ENCODE peak calls at places on chromosomes 13 and 19, in seven cellular contexts. Y is T-helper 2 cell; V is NCI-H524; G is activated CD4-positive, alpha-beta T cell treated with anti-CD3 and anti-CD28 coated beads, Interleukin-2, amount 50 U/mL, for 48 hours; K is GOT3; N is stimulated activated CD8-positive, alpha-beta memory T cell treated with anti-CD3 and anti-CD28 coated beads, Interleukin-2, amount 100 ng/mL, for 1 hour; T is activated naive CD8-positive, alpha-beta T cell treated with anti-CD3 and anti-CD28 coated beads for 36 hours. I is an unnamed sample.
A peak's percentile ranks its signal among the peaks of the same experiment; 100 is the strongest.

GRCh38 chr13:28532226-28533048 is 37.5 kb upstream of the FLT1 start:
- DNase-seq in Y (peak; percentile 18), V (peak; percentile 40), G (peak; percentile 22), K (no peak), N (no peak), T (no peak), I (no peak)

GRCh38 chr19:18846862-18847515 is 15.2 kb downstream of the UPF1 start:
- DNase-seq in Y (peak; percentile 70), V (peak; percentile 77), G (peak; percentile 76), K (peak; percentile 27), N (peak; percentile 51), T (peak; percentile 66), I (peak; percentile 60)

GRCh38 chr13:99150575-99151370 is 49.9 kb upstream of the UBAC2 start:
- DNase-seq in Y (no peak), V (no peak), G (no peak), K (no peak), N (no peak), T (no peak), I (no peak)

GRCh38 chr19:47446534-47447469 is 24.9 kb downstream of the SLC8A2 start:
- DNase-seq in Y (no peak), V (no peak), G (peak; percentile 55), K (no peak), N (no peak), T (peak; percentile 35), I (no peak)

GRCh38 chr19:46350758-46351159 is 3.9 kb downstream of the PPP5C start:
- DNase-seq in Y (peak; percentile 50), V (no peak), G (peak; percentile 57), K (no peak), N (no peak), T (peak; percentile 30), I (no peak)

GRCh38 chr13:79477968-79478367 is 3.0 kb upstream of the NDFIP2 start:
- DNase-seq in Y (no peak), V (no peak), G (no peak), K (no peak), N (no peak), T (no peak), I (no peak)

GRCh38 chr19:2038284-2039081 is 12.6 kb downstream of the MKNK2 start:
- DNase-seq in Y (no peak), V (no peak), G (no peak), K (no peak), N (no peak), T (no peak), I (no peak)

GRCh38 chr19:15184776-15185175 is 16.0 kb downstream of the NOTCH3 start:
- DNase-seq in Y (no peak), V (no peak), G (no peak), K (no peak), N (no peak), T (no peak), I (no peak)

GRCh38 chr19:14473915-14474578 is 1.1 kb downstream of the PTGER1 start:
- DNase-seq in Y (no peak), V (peak; percentile 26), G (no peak), K (no peak), N (no peak), T (no peak), I (no peak)

GRCh38 chr13:106649495-106649894 is 81.6 kb upstream of the ARGLU1 start:
- DNase-seq in Y (peak; percentile 0), V (no peak), G (no peak), K (no peak), N (no peak), T (no peak), I (no peak)

GRCh38 chr19:41426952-41427646 is at the start of gene B3GNT8:
- DNase-seq in Y (peak; percentile 61), V (no peak), G (peak; percentile 61), K (no peak), N (no peak), T (peak; percentile 63), I (no peak)

GRCh38 chr13:30111810-30112209 is 195.5 kb downstream of the KATNAL1 start:
- DNase-seq in Y (peak; percentile 35), V (peak; percentile 54), G (no peak), K (no peak), N (no peak), T (peak; percentile 19), I (no peak)

GRCh38 chr19:19528721-19529490 is at the start of gene YJEFN3:
- DNase-seq in Y (no peak), V (no peak), G (no peak), K (no peak), N (no peak), T (no peak), I (peak; percentile 11)

GRCh38 chr19:28727133-28727834 is 485.7 kb downstream of the UQCRFS1 start:
- DNase-seq in Y (peak; percentile 63), V (no peak), G (peak; percentile 68), K (no peak), N (no peak), T (no peak), I (no peak)

GRCh38 chr13:95027638-95028037 is 273.6 kb downstream of the ABCC4 start:
- DNase-seq in Y (no peak), V (no peak), G (no peak), K (no peak), N (no peak), T (no peak), I (no peak)

GRCh38 chr13:90868321-90868920 is 479.1 kb upstream of the MIR17HG start:
- DNase-seq in Y (no peak), V (peak; percentile 24), G (peak; percentile 12), K (no peak), N (no peak), T (no peak), I (no peak)

GRCh38 chr19:33264881-33265445 is 37.4 kb downstream of the CEBPA start:
- DNase-seq in Y (no peak), V (no peak), G (no peak), K (no peak), N (no peak), T (no peak), I (no peak)

GRCh38 chr13:114259974-114260373 is 21.4 kb upstream of the UPF3A start:
- DNase-seq in Y (no peak), V (no peak), G (no peak), K (no peak), N (no peak), T (no peak), I (no peak)

GRCh38 chr13:54637377-54637776 is 1608.8 kb downstream of the OLFM4 start:
- DNase-seq in Y (no peak), V (no peak), G (no peak), K (no peak), N (no peak), T (no peak), I (no peak)

GRCh38 chr13:105343134-105343806 is 1192.2 kb downstream of the EFNB2 start:
- DNase-seq in Y (no peak), V (no peak), G (no peak), K (no peak), N (no peak), T (no peak), I (no peak)

GRCh38 chr13:99027260-99027659 is 49.4 kb upstream of the DOCK9 start:
- DNase-seq in Y (peak; percentile 77), V (no peak), G (peak; percentile 53), K (no peak), N (no peak), T (no peak), I (no peak)

GRCh38 chr13:48448963-48449614 is 36.2 kb upstream of the LPAR6 start:
- DNase-seq in Y (peak; percentile 55), V (no peak), G (no peak), K (no peak), N (no peak), T (no peak), I (no peak)

GRCh38 chr19:35828694-35829301 is 16.2 kb upstream of the PRODH2 start:
- DNase-seq in Y (peak; percentile 55), V (no peak), G (peak; percentile 64), K (peak; percentile 10), N (peak; percentile 9), T (peak; percentile 59), I (no peak)

GRCh38 chr13:64850017-64850416 is 2380.1 kb downstream of the PCDH9 start:
- DNase-seq in Y (no peak), V (no peak), G (no peak), K (no peak), N (no peak), T (no peak), I (no peak)

GRCh38 chr13:27599845-27600553 is 20.3 kb downstream of the LNX2 start:
- DNase-seq in Y (peak; percentile 64), V (no peak), G (no peak), K (no peak), N (no peak), T (no peak), I (no peak)

GRCh38 chr19:33677745-33678426 is 56.1 kb downstream of the CHST8 start:
- DNase-seq in Y (no peak), V (no peak), G (no peak), K (no peak), N (no peak), T (no peak), I (no peak)

GRCh38 chr13:98327326-98328314 is 150.6 kb upstream of the RNF113B start:
- DNase-seq in Y (no peak), V (no peak), G (no peak), K (no peak), N (no peak), T (no peak), I (no peak)

GRCh38 chr13:33264620-33264978 is 21.0 kb downstream of the STARD13 start:
- DNase-seq in Y (no peak), V (no peak), G (no peak), K (no peak), N (no peak), T (no peak), I (no peak)

GRCh38 chr19:8209965-8210659 is 942 bp downstream of the CERS4 start:
- DNase-seq in Y (peak; percentile 11), V (peak; percentile 23), G (no peak), K (no peak), N (no peak), T (no peak), I (no peak)

GRCh38 chr19:14091885-14092462 is 1.4 kb upstream of the SAMD1 start:
- DNase-seq in Y (peak; percentile 72), V (peak; percentile 22), G (no peak), K (no peak), N (no peak), T (peak; percentile 62), I (no peak)

GRCh38 chr19:49746206-49746958 is 16.7 kb downstream of the TSKS start:
- DNase-seq in Y (peak; percentile 48), V (no peak), G (peak; percentile 65), K (no peak), N (peak; percentile 10), T (peak; percentile 74), I (no peak)

GRCh38 chr19:35901854-35902661 is at the start of gene HCST:
- DNase-seq in Y (peak; percentile 75), V (peak; percentile 27), G (peak; percentile 45), K (no peak), N (no peak), T (peak; percentile 52), I (no peak)

GRCh38 chr19:7597689-7598088 is 2.0 kb downstream of the CAMSAP3 start:
- DNase-seq in Y (no peak), V (no peak), G (no peak), K (no peak), N (no peak), T (no peak), I (no peak)

GRCh38 chr13:32170841-32171240 is 139.3 kb downstream of the FRY start:
- DNase-seq in Y (no peak), V (no peak), G (no peak), K (no peak), N (no peak), T (no peak), I (no peak)

GRCh38 chr19:6773323-6773931 is 919 bp downstream of the VAV1 start:
- DNase-seq in Y (peak; percentile 64), V (no peak), G (peak; percentile 78), K (no peak), N (no peak), T (peak; percentile 72), I (no peak)

GRCh38 chr19:22144394-22144793 is 52.4 kb downstream of the ZNF676 start:
- DNase-seq in Y (peak; percentile 18), V (no peak), G (no peak), K (no peak), N (no peak), T (no peak), I (no peak)

GRCh38 chr13:102771298-102772041 is 2.1 kb downstream of the TEX30 start:
- DNase-seq in Y (no peak), V (no peak), G (no peak), K (no peak), N (no peak), T (no peak), I (no peak)

GRCh38 chr13:57988276-57988675 is 356.7 kb downstream of the PCDH17 start:
- DNase-seq in Y (no peak), V (no peak), G (no peak), K (no peak), N (no peak), T (no peak), I (no peak)